ENCODE peak calls at places on chromosome 1, in seven cellular contexts. One of them, this sample, is unnamed.

GRCh38 chr1:36641776-36642175 is 159.1 kb upstream of the CSF3R start:
- DNase-seq in endodermal cell: no peak
- DNase-seq in cardiac muscle cell: no peak
- DNase-seq in left lung: no peak
- DNase-seq in A549: no peak
- DNase-seq in aorta: no peak
- DNase-seq in heart right ventricle: no peak
- DNase-seq in this sample: no peak

GRCh38 chr1:91404151-91405012 is at the start of gene HFM1:
- DNase-seq in aorta: peak; percentile 82
- DNase-seq in endodermal cell: peak; percentile 95
- DNase-seq in left lung: peak; percentile 75
- DNase-seq in heart right ventricle: peak; percentile 86
- DNase-seq in cardiac muscle cell: peak; percentile 91
- DNase-seq in A549: peak; percentile 43
- DNase-seq in this sample: peak; percentile 86

GRCh38 chr1:177274687-177275211 is 104.0 kb downstream of the BRINP2 start:
- DNase-seq in heart right ventricle: peak; percentile 38
- DNase-seq in cardiac muscle cell: peak; percentile 23
- DNase-seq in endodermal cell: no peak
- DNase-seq in aorta: no peak
- DNase-seq in A549: no peak
- DNase-seq in left lung: no peak
- DNase-seq in this sample: peak; percentile 42

GRCh38 chr1:183699643-183700160 is 46.6 kb upstream of the APOBEC4 start:
- DNase-seq in A549: peak; percentile 63
- DNase-seq in left lung: no peak
- DNase-seq in heart right ventricle: no peak
- DNase-seq in aorta: no peak
- DNase-seq in endodermal cell: no peak
- DNase-seq in cardiac muscle cell: peak; percentile 12
- DNase-seq in this sample: no peak

GRCh38 chr1:31704261-31705079 is 653 bp upstream of the COL16A1 start:
- DNase-seq in endodermal cell: peak; percentile 62
- DNase-seq in cardiac muscle cell: no peak
- DNase-seq in heart right ventricle: no peak
- DNase-seq in A549: no peak
- DNase-seq in left lung: peak; percentile 48
- DNase-seq in aorta: peak; percentile 59
- DNase-seq in this sample: no peak

GRCh38 chr1:106254748-106255147 is 801.7 kb upstream of the PRMT6 start:
- DNase-seq in cardiac muscle cell: no peak
- DNase-seq in A549: no peak
- DNase-seq in left lung: no peak
- DNase-seq in aorta: no peak
- DNase-seq in endodermal cell: no peak
- DNase-seq in heart right ventricle: no peak
- DNase-seq in this sample: no peak

GRCh38 chr1:10664251-10664650 is 132.2 kb downstream of the CASZ1 start:
- DNase-seq in cardiac muscle cell: peak; percentile 63
- DNase-seq in endodermal cell: no peak
- DNase-seq in left lung: no peak
- DNase-seq in heart right ventricle: peak; percentile 62
- DNase-seq in A549: no peak
- DNase-seq in aorta: no peak
- DNase-seq in this sample: peak; percentile 61

GRCh38 chr1:22553104-22553880 is 10.0 kb upstream of the EPHA8 start:
- DNase-seq in endodermal cell: no peak
- DNase-seq in heart right ventricle: no peak
- DNase-seq in left lung: no peak
- DNase-seq in aorta: no peak
- DNase-seq in cardiac muscle cell: no peak
- DNase-seq in A549: no peak
- DNase-seq in this sample: no peak

GRCh38 chr1:119870917-119871486 is 25.3 kb downstream of the ADAM30 start:
- DNase-seq in heart right ventricle: peak; percentile 82
- DNase-seq in left lung: peak; percentile 67
- DNase-seq in endodermal cell: peak; percentile 98
- DNase-seq in A549: peak; percentile 54
- DNase-seq in cardiac muscle cell: peak; percentile 82
- DNase-seq in aorta: peak; percentile 88
- DNase-seq in this sample: peak; percentile 75

GRCh38 chr1:158180741-158181576 is at the start of gene CD1D:
- DNase-seq in A549: no peak
- DNase-seq in heart right ventricle: peak; percentile 42
- DNase-seq in endodermal cell: peak; percentile 84
- DNase-seq in cardiac muscle cell: peak; percentile 86
- DNase-seq in left lung: peak; percentile 56
- DNase-seq in aorta: peak; percentile 51
- DNase-seq in this sample: peak; percentile 33

GRCh38 chr1:156623946-156624813 is 5.0 kb downstream of the HAPLN2 start:
- DNase-seq in endodermal cell: peak; percentile 94
- DNase-seq in A549: peak; percentile 61
- DNase-seq in aorta: peak; percentile 60
- DNase-seq in cardiac muscle cell: peak; percentile 84
- DNase-seq in heart right ventricle: peak; percentile 64
- DNase-seq in left lung: no peak
- DNase-seq in this sample: peak; percentile 60

GRCh38 chr1:25703671-25704637 is 87.4 kb downstream of the MAN1C1 start:
- DNase-seq in aorta: peak; percentile 74
- DNase-seq in heart right ventricle: no peak
- DNase-seq in A549: no peak
- DNase-seq in endodermal cell: no peak
- DNase-seq in cardiac muscle cell: no peak
- DNase-seq in left lung: no peak
- DNase-seq in this sample: peak; percentile 36

GRCh38 chr1:110494522-110495406 is 24.2 kb downstream of the KCNA10 start:
- DNase-seq in A549: no peak
- DNase-seq in aorta: peak; percentile 10
- DNase-seq in heart right ventricle: no peak
- DNase-seq in endodermal cell: peak; percentile 70
- DNase-seq in left lung: no peak
- DNase-seq in cardiac muscle cell: peak; percentile 25
- DNase-seq in this sample: no peak

GRCh38 chr1:41387667-41388091 is 26.4 kb downstream of the FOXO6 start:
- DNase-seq in left lung: peak; percentile 70
- DNase-seq in A549: no peak
- DNase-seq in endodermal cell: peak; percentile 94
- DNase-seq in heart right ventricle: peak; percentile 87
- DNase-seq in cardiac muscle cell: peak; percentile 93
- DNase-seq in aorta: peak; percentile 91
- DNase-seq in this sample: peak; percentile 87

GRCh38 chr1:156508205-156508954 is 7.8 kb upstream of the MEF2D start:
- DNase-seq in aorta: peak; percentile 92
- DNase-seq in endodermal cell: no peak
- DNase-seq in left lung: peak; percentile 86
- DNase-seq in A549: no peak
- DNase-seq in heart right ventricle: peak; percentile 77
- DNase-seq in cardiac muscle cell: no peak
- DNase-seq in this sample: peak; percentile 80

GRCh38 chr1:64019818-64020217 is 183.6 kb upstream of the UBE2U start:
- DNase-seq in left lung: no peak
- DNase-seq in heart right ventricle: no peak
- DNase-seq in A549: no peak
- DNase-seq in aorta: no peak
- DNase-seq in cardiac muscle cell: peak; percentile 59
- DNase-seq in endodermal cell: no peak
- DNase-seq in this sample: no peak

GRCh38 chr1:182615468-182616129 is 11.4 kb upstream of the RGS16 start:
- DNase-seq in heart right ventricle: peak; percentile 61
- DNase-seq in endodermal cell: peak; percentile 78
- DNase-seq in left lung: peak; percentile 54
- DNase-seq in cardiac muscle cell: peak; percentile 29
- DNase-seq in A549: no peak
- DNase-seq in aorta: peak; percentile 84
- DNase-seq in this sample: peak; percentile 48

GRCh38 chr1:52243221-52243987 is 101.5 kb downstream of the ZFYVE9 start:
- DNase-seq in left lung: no peak
- DNase-seq in aorta: no peak
- DNase-seq in A549: no peak
- DNase-seq in heart right ventricle: no peak
- DNase-seq in cardiac muscle cell: no peak
- DNase-seq in endodermal cell: no peak
- DNase-seq in this sample: no peak

GRCh38 chr1:204480515-204480914 is 14.1 kb downstream of the PIK3C2B start:
- DNase-seq in heart right ventricle: no peak
- DNase-seq in cardiac muscle cell: no peak
- DNase-seq in A549: no peak
- DNase-seq in left lung: no peak
- DNase-seq in endodermal cell: no peak
- DNase-seq in aorta: no peak
- DNase-seq in this sample: no peak

GRCh38 chr1:167934407-167935251 is 1.9 kb upstream of the DCAF6 start:
- DNase-seq in aorta: no peak
- DNase-seq in endodermal cell: no peak
- DNase-seq in left lung: no peak
- DNase-seq in cardiac muscle cell: peak; percentile 25
- DNase-seq in A549: no peak
- DNase-seq in heart right ventricle: no peak
- DNase-seq in this sample: no peak

GRCh38 chr1:234684854-234685253 is 74.9 kb upstream of the IRF2BP2 start:
- DNase-seq in endodermal cell: no peak
- DNase-seq in left lung: no peak
- DNase-seq in cardiac muscle cell: no peak
- DNase-seq in heart right ventricle: no peak
- DNase-seq in A549: no peak
- DNase-seq in aorta: no peak
- DNase-seq in this sample: no peak

GRCh38 chr1:180040034-180040433 is 85.4 kb downstream of the CEP350 start:
- DNase-seq in endodermal cell: no peak
- DNase-seq in cardiac muscle cell: no peak
- DNase-seq in heart right ventricle: no peak
- DNase-seq in left lung: no peak
- DNase-seq in A549: no peak
- DNase-seq in aorta: no peak
- DNase-seq in this sample: no peak

DNA sequence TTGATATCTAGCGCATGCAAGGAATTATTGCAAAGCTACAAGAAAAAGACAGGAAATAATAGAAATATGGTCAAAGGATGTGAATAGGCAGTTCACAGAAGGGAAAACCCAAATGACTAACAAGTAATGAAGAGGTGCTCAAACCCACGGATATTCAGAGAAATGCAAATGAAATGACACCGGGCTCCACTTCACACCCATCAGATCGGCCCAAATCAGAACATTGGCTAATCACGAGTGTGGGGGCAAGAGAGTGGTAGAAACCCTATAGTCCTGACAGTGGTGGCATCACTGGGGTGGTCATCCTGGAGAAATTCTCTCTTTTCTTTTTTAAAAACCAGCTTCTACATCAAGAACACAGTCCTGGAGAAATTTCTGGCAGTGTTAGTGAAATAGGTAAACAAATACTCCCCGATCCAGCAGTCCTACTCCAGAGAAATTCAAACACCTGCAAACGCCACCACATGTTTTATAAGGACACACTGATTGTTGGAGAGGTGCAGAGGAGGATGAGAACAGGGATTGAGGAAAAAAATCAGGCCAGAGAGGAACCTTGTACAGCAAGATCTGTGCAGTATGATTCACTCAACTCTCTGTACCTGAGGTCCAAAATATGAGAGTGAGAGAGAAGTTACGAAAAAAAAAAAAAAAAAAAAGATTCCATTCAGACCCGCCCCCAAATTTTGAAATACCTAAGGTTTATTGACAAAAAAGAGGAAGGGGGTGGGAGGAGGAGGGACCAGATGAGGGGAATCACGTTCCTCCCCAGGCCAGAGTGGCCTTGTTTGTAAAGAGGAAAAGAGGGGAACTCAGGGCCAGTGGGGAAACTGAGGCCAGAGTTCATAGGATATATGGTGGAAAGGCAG is 9.2 kb upstream of the TNFRSF1B start:
- DNase-seq in endodermal cell: no peak
- DNase-seq in left lung: no peak
- DNase-seq in A549: no peak
- DNase-seq in heart right ventricle: no peak
- DNase-seq in cardiac muscle cell: no peak
- DNase-seq in aorta: no peak
- DNase-seq in this sample: no peak
- H3K4me1 ChIP-seq in endodermal cell: peaks cover 6% of the 10 kb centered on the region
- H3K4me1 ChIP-seq in left lung: peaks cover 97% of the 10 kb centered on the region
- H3K4me1 ChIP-seq in A549: peaks cover 14% of the 10 kb centered on the region
- H3K4me1 ChIP-seq in heart right ventricle: peaks cover 12% of the 10 kb centered on the region
- H3K4me1 ChIP-seq in cardiac muscle cell: no peaks in the 10 kb centered on the region
- H3K4me1 ChIP-seq in aorta: no peaks in the 10 kb centered on the region
- H3K4me1 ChIP-seq in this sample: peaks cover 34% of the 10 kb centered on the region

GRCh38 chr1:8379513-8380186 is 61.7 kb downstream of the SLC45A1 start:
- DNase-seq in A549: no peak
- DNase-seq in heart right ventricle: no peak
- DNase-seq in left lung: no peak
- DNase-seq in cardiac muscle cell: no peak
- DNase-seq in aorta: no peak
- DNase-seq in endodermal cell: peak; percentile 42
- DNase-seq in this sample: no peak

GRCh38 chr1:8378202-8378601 is 60.3 kb downstream of the SLC45A1 start:
- DNase-seq in aorta: no peak
- DNase-seq in left lung: no peak
- DNase-seq in endodermal cell: no peak
- DNase-seq in cardiac muscle cell: peak; percentile 41
- DNase-seq in heart right ventricle: no peak
- DNase-seq in A549: no peak
- DNase-seq in this sample: no peak

GRCh38 chr1:8377382-8377928 is 59.5 kb downstream of the SLC45A1 start:
- DNase-seq in aorta: no peak
- DNase-seq in left lung: no peak
- DNase-seq in heart right ventricle: no peak
- DNase-seq in A549: no peak
- DNase-seq in endodermal cell: peak; percentile 13
- DNase-seq in cardiac muscle cell: no peak
- DNase-seq in this sample: no peak

GRCh38 chr1:8381618-8382017 is 63.7 kb downstream of the SLC45A1 start:
- DNase-seq in aorta: no peak
- DNase-seq in cardiac muscle cell: no peak
- DNase-seq in heart right ventricle: no peak
- DNase-seq in endodermal cell: no peak
- DNase-seq in left lung: no peak
- DNase-seq in A549: no peak
- DNase-seq in this sample: no peak

GRCh38 chr1:8378981-8379470 is 61.1 kb downstream of the SLC45A1 start:
- DNase-seq in A549: no peak
- DNase-seq in left lung: no peak
- DNase-seq in endodermal cell: peak; percentile 26
- DNase-seq in heart right ventricle: no peak
- DNase-seq in cardiac muscle cell: no peak
- DNase-seq in aorta: no peak
- DNase-seq in this sample: no peak
- H3K27ac ChIP-seq in A549: no peak overlapping the region
- H3K27ac ChIP-seq in left lung: peak overlapping the region; percentile 63
- H3K27ac ChIP-seq in endodermal cell: no peak overlapping the region
- H3K27ac ChIP-seq in heart right ventricle: peak overlapping the region; percentile 64
- H3K27ac ChIP-seq in cardiac muscle cell: peak overlapping the region; percentile 90
- H3K27ac ChIP-seq in aorta: peak overlapping the region; percentile 13
- H3K27ac ChIP-seq in this sample: peak overlapping the region; percentile 94

GRCh38 chr1:19156676-19157075 is 53.4 kb downstream of the UBR4 start:
- DNase-seq in endodermal cell: no peak
- DNase-seq in left lung: peak; percentile 40
- DNase-seq in cardiac muscle cell: no peak
- DNase-seq in A549: no peak
- DNase-seq in heart right ventricle: no peak
- DNase-seq in aorta: peak; percentile 51
- DNase-seq in this sample: peak; percentile 29
- H3K4me1 ChIP-seq in endodermal cell: no peaks in the 10 kb centered on the region
- H3K4me1 ChIP-seq in left lung: peaks cover 10% of the 10 kb centered on the region
- H3K4me1 ChIP-seq in cardiac muscle cell: no peaks in the 10 kb centered on the region
- H3K4me1 ChIP-seq in A549: no peaks in the 10 kb centered on the region
- H3K4me1 ChIP-seq in heart right ventricle: no peaks in the 10 kb centered on the region
- H3K4me1 ChIP-seq in aorta: no peaks in the 10 kb centered on the region
- H3K4me1 ChIP-seq in this sample: peaks cover 37% of the 10 kb centered on the region

GRCh38 chr1:212241445-212242287 is 43.5 kb upstream of the PPP2R5A start:
- DNase-seq in cardiac muscle cell: no peak
- DNase-seq in A549: no peak
- DNase-seq in endodermal cell: no peak
- DNase-seq in aorta: no peak
- DNase-seq in left lung: no peak
- DNase-seq in heart right ventricle: no peak
- DNase-seq in this sample: no peak
- H3K27ac ChIP-seq in cardiac muscle cell: no peak overlapping the region
- H3K27ac ChIP-seq in A549: no peak overlapping the region
- H3K27ac ChIP-seq in endodermal cell: no peak overlapping the region
- H3K27ac ChIP-seq in aorta: no peak overlapping the region
- H3K27ac ChIP-seq in left lung: peak overlapping the region; percentile 65
- H3K27ac ChIP-seq in heart right ventricle: peak overlapping the region; percentile 58
- H3K27ac ChIP-seq in this sample: peak overlapping the region; percentile 86